ENCODE peak calls at places on chromosomes 7 and 10, in six cellular contexts. Z is heart left ventricle, Q is tibial nerve, S is suprapubic skin, O is adrenal gland, M is body of pancreas. Y is an unnamed sample.

GRCh38 chr7:55185941-55186609 is 167.3 kb downstream of the EGFR start:
- DNase-seq in Z (peak), Q (no peak), S (no peak), O (peak), M (peak), Y (peak)

GRCh38 chr10:97774811-97775294 is 3.1 kb upstream of the SFRP5 start:
- DNase-seq in Z (no peak), Q (no peak), S (no peak), O (no peak), M (peak), Y (no peak)

GRCh38 chr10:115092258-115092554 is 959 bp upstream of the ATRNL1 start:
- DNase-seq in Z (no peak), Q (no peak), S (no peak), O (no peak), M (no peak), Y (no peak)

GRCh38 chr7:96135241-96135640 is 186.7 kb downstream of the SLC25A13 start:
- DNase-seq in Z (no peak), Q (no peak), S (no peak), O (no peak), M (no peak), Y (no peak)

GRCh38 chr7:24438232-24438631 is 135.0 kb upstream of the PALS2 start:
- DNase-seq in Z (no peak), Q (no peak), S (no peak), O (no peak), M (no peak), Y (no peak)

GRCh38 chr10:16626697-16627096 is 105.0 kb upstream of the C1QL3 start:
- DNase-seq in Z (no peak), Q (no peak), S (no peak), O (no peak), M (no peak), Y (no peak)

GRCh38 chr7:135936497-135937217 is 40.5 kb downstream of the MTPN start:
- DNase-seq in Z (no peak), Q (no peak), S (no peak), O (no peak), M (no peak), Y (no peak)

GRCh38 chr10:124180947-124181549 is 87.7 kb upstream of the CHST15 start:
- DNase-seq in Z (no peak), Q (no peak), S (no peak), O (no peak), M (no peak), Y (peak)

GRCh38 chr7:113367187-113367586 is 248.8 kb upstream of the SMIM30 start:
- DNase-seq in Z (no peak), Q (no peak), S (no peak), O (no peak), M (no peak), Y (no peak)

GRCh38 chr10:72852428-72852827 is 41.1 kb upstream of the OIT3 start:
- DNase-seq in Z (no peak), Q (no peak), S (no peak), O (no peak), M (no peak), Y (no peak)

GRCh38 chr7:1505731-1506550 is 1.8 kb upstream of the INTS1 start:
- DNase-seq in Z (no peak), Q (no peak), S (no peak), O (peak), M (peak), Y (no peak)

GRCh38 chr10:116044722-116045374 is 228.2 kb downstream of the GFRA1 start:
- DNase-seq in Z (peak), Q (peak), S (no peak), O (peak), M (peak), Y (peak)

GRCh38 chr10:98967601-98968000 is 268.1 kb downstream of the HPSE2 start:
- DNase-seq in Z (no peak), Q (no peak), S (no peak), O (no peak), M (no peak), Y (no peak)

GRCh38 chr7:137957887-137958286 is 44.0 kb downstream of the CREB3L2 start:
- DNase-seq in Z (peak), Q (no peak), S (no peak), O (no peak), M (no peak), Y (no peak)

GRCh38 chr10:10294801-10295515 is 722.7 kb upstream of the CELF2 start:
- DNase-seq in Z (no peak), Q (no peak), S (no peak), O (no peak), M (no peak), Y (no peak)

GRCh38 chr7:18201349-18201748 is 173.7 kb upstream of the PRPS1L1 start:
- DNase-seq in Z (peak), Q (no peak), S (no peak), O (no peak), M (no peak), Y (no peak)
- TF ChIP-seq CTCF in Z (no peak), Q (no peak), S (no peak), O (no peak), M (no peak), Y (no peak)

GRCh38 chr10:69090687-69091450 is 3.0 kb downstream of the SRGN start:
- DNase-seq in Z (no peak), Q (no peak), S (no peak), O (no peak), M (no peak), Y (no peak)
- H3K4me3 ChIP-seq in Z (peak), Q (no peak), S (peak), O (peak), M (no peak), Y (no peak)

GRCh38 chr7:23205861-23206510 is 24.1 kb downstream of the NUP42 start:
- DNase-seq in Z (no peak), Q (no peak), S (no peak), O (no peak), M (no peak), Y (no peak)
- TF ChIP-seq POLR2A in Z (no peak), Q (no peak), S (no peak), O (no peak), M (no peak), Y (no peak)

GRCh38 chr10:69097729-69098128 is 9.8 kb downstream of the SRGN start:
- DNase-seq in Z (no peak), Q (no peak), S (peak), O (no peak), M (no peak), Y (no peak)

GRCh38 chr10:69096045-69096444 is 8.1 kb downstream of the SRGN start:
- DNase-seq in Z (no peak), Q (no peak), S (peak), O (no peak), M (no peak), Y (no peak)

GRCh38 chr10:69092959-69093850 is 5.3 kb downstream of the SRGN start:
- DNase-seq in Z (peak), Q (peak), S (peak), O (peak), M (peak), Y (peak)

GRCh38 chr10:69089638-69090599 is 2.0 kb downstream of the SRGN start:
- DNase-seq in Z (no peak), Q (no peak), S (no peak), O (peak), M (peak), Y (no peak)

GRCh38 chr10:69093933-69094332 is 6.0 kb downstream of the SRGN start:
- DNase-seq in Z (no peak), Q (no peak), S (no peak), O (no peak), M (no peak), Y (no peak)
- TF ChIP-seq CTCF in Z (no peak), Q (no peak), S (no peak), O (no peak), M (no peak), Y (no peak)

GRCh38 chr10:75234683-75235374 is 928 bp downstream of the COMTD1 start:
- DNase-seq in Z (no peak), Q (no peak), S (peak), O (no peak), M (no peak), Y (peak)

GRCh38 chr10:75235375-75236177 is at the start of gene COMTD1:
- DNase-seq in Z (peak), Q (peak), S (peak), O (peak), M (peak), Y (peak)

GRCh38 chr10:75234017-75234682 is 1.6 kb downstream of the COMTD1 start:
- DNase-seq in Z (peak), Q (peak), S (peak), O (peak), M (peak), Y (peak)

GRCh38 chr10:75231672-75232581 is 3.8 kb downstream of the COMTD1 start:
- DNase-seq in Z (no peak), Q (no peak), S (peak), O (no peak), M (no peak), Y (no peak)

GRCh38 chr10:75233444-75234016 is 2.2 kb downstream of the COMTD1 start:
- DNase-seq in Z (no peak), Q (no peak), S (peak), O (peak), M (no peak), Y (no peak)
- H3K4me3 ChIP-seq in Z (peak), Q (no peak), S (peak), O (peak), M (no peak), Y (no peak)

GRCh38 chr7:130912910-130913720 is 179.1 kb upstream of the KLF14 start:
- DNase-seq in Z (peak), Q (peak), S (peak), O (peak), M (peak), Y (peak)
- TF ChIP-seq POLR2A in Z (no peak), Q (peak), S (peak), O (no peak), M (no peak), Y (no peak)